ENCODE peak calls at places on chromosomes 13 and 19, in four cellular contexts. One of them, this sample, is unnamed.

GRCh38 chr19:18541258-18541991 is 1.9 kb downstream of the FKBP8 start:
- DNase-seq in neural progenitor cell: no peak
- DNase-seq in colonic mucosa: no peak
- DNase-seq in SK-N-SH: no peak
- DNase-seq in this sample: no peak

GRCh38 chr13:76512676-76513277 is 373.4 kb downstream of the KCTD12 start:
- DNase-seq in colonic mucosa: no peak
- DNase-seq in SK-N-SH: peak; percentile 11
- DNase-seq in neural progenitor cell: no peak
- DNase-seq in this sample: no peak

GRCh38 chr13:51895906-51896888 is 34.4 kb downstream of the CCDC70 start:
- DNase-seq in colonic mucosa: peak; percentile 60
- DNase-seq in neural progenitor cell: peak; percentile 74
- DNase-seq in SK-N-SH: peak; percentile 62
- DNase-seq in this sample: no peak

GRCh38 chr13:20991741-20992520 is 69.5 kb downstream of the LATS2 start:
- DNase-seq in neural progenitor cell: no peak
- DNase-seq in colonic mucosa: no peak
- DNase-seq in SK-N-SH: no peak
- DNase-seq in this sample: no peak

GRCh38 chr13:64075543-64076271 is 2660.1 kb upstream of the PCDH20 start:
- DNase-seq in SK-N-SH: no peak
- DNase-seq in colonic mucosa: no peak
- DNase-seq in neural progenitor cell: no peak
- DNase-seq in this sample: peak; percentile 66

GRCh38 chr19:5947435-5947834 is 30.5 kb downstream of the RANBP3 start:
- DNase-seq in SK-N-SH: no peak
- DNase-seq in colonic mucosa: no peak
- DNase-seq in neural progenitor cell: no peak
- DNase-seq in this sample: peak; percentile 90

GRCh38 chr13:95188128-95188527 is 113.1 kb downstream of the ABCC4 start:
- DNase-seq in colonic mucosa: no peak
- DNase-seq in neural progenitor cell: no peak
- DNase-seq in SK-N-SH: no peak
- DNase-seq in this sample: no peak

GRCh38 chr19:46181386-46181774 is 33.3 kb downstream of the IGFL2 start:
- DNase-seq in SK-N-SH: no peak
- DNase-seq in colonic mucosa: no peak
- DNase-seq in neural progenitor cell: no peak
- DNase-seq in this sample: no peak

GRCh38 chr13:102700088-102701031 is 5.5 kb upstream of the METTL21C start:
- DNase-seq in SK-N-SH: no peak
- DNase-seq in colonic mucosa: no peak
- DNase-seq in neural progenitor cell: no peak
- DNase-seq in this sample: no peak

GRCh38 chr13:31794452-31794851 is 55.1 kb downstream of the RXFP2 start:
- DNase-seq in colonic mucosa: no peak
- DNase-seq in neural progenitor cell: no peak
- DNase-seq in SK-N-SH: no peak
- DNase-seq in this sample: no peak

GRCh38 chr19:41239961-41240574 is 21.0 kb downstream of the AXL start:
- DNase-seq in SK-N-SH: no peak
- DNase-seq in neural progenitor cell: no peak
- DNase-seq in colonic mucosa: no peak
- DNase-seq in this sample: no peak

GRCh38 chr13:75744127-75744526 is 108.0 kb downstream of the LMO7 start:
- DNase-seq in colonic mucosa: no peak
- DNase-seq in neural progenitor cell: no peak
- DNase-seq in SK-N-SH: no peak
- DNase-seq in this sample: no peak

GRCh38 chr13:40388617-40389016 is 277.8 kb downstream of the FOXO1 start:
- DNase-seq in SK-N-SH: no peak
- DNase-seq in colonic mucosa: peak; percentile 27
- DNase-seq in neural progenitor cell: no peak
- DNase-seq in this sample: no peak

GRCh38 chr13:36352350-36352749 is 6.2 kb upstream of the SPART start:
- DNase-seq in colonic mucosa: no peak
- DNase-seq in neural progenitor cell: no peak
- DNase-seq in SK-N-SH: no peak
- DNase-seq in this sample: no peak

GRCh38 chr13:33752631-33753030 is 65.3 kb upstream of the RFC3 start:
- DNase-seq in neural progenitor cell: no peak
- DNase-seq in colonic mucosa: no peak
- DNase-seq in SK-N-SH: no peak
- DNase-seq in this sample: no peak

GRCh38 chr13:61358599-61358998 is 57.0 kb downstream of the PCDH20 start:
- DNase-seq in colonic mucosa: no peak
- DNase-seq in neural progenitor cell: no peak
- DNase-seq in SK-N-SH: no peak
- DNase-seq in this sample: no peak
- H3K9ac ChIP-seq in colonic mucosa: no peak overlapping the region
- H3K9ac ChIP-seq in neural progenitor cell: no peak overlapping the region
- H3K9ac ChIP-seq in SK-N-SH: no peak overlapping the region
- H3K9ac ChIP-seq in this sample: no peak overlapping the region

GRCh38 chr13:48731957-48732569 is 78.3 kb downstream of the CYSLTR2 start:
- DNase-seq in SK-N-SH: peak; percentile 44
- DNase-seq in neural progenitor cell: peak; percentile 73
- DNase-seq in colonic mucosa: peak; percentile 56
- DNase-seq in this sample: peak; percentile 78
- TF ChIP-seq CTCF in SK-N-SH: peak; percentile 57
- TF ChIP-seq CTCF in neural progenitor cell: peak; percentile 86
- TF ChIP-seq CTCF in colonic mucosa: peak; percentile 66
- TF ChIP-seq CTCF in this sample: peak; percentile 71

GRCh38 chr19:36152886-36153525 is 759 bp upstream of the COX7A1 start:
- DNase-seq in SK-N-SH: no peak
- DNase-seq in colonic mucosa: no peak
- DNase-seq in neural progenitor cell: no peak
- DNase-seq in this sample: no peak
- H3K9ac ChIP-seq in SK-N-SH: no peak overlapping the region
- H3K9ac ChIP-seq in colonic mucosa: peak overlapping the region; percentile 19
- H3K9ac ChIP-seq in neural progenitor cell: no peak overlapping the region
- H3K9ac ChIP-seq in this sample: peak overlapping the region; percentile 98

DNA sequence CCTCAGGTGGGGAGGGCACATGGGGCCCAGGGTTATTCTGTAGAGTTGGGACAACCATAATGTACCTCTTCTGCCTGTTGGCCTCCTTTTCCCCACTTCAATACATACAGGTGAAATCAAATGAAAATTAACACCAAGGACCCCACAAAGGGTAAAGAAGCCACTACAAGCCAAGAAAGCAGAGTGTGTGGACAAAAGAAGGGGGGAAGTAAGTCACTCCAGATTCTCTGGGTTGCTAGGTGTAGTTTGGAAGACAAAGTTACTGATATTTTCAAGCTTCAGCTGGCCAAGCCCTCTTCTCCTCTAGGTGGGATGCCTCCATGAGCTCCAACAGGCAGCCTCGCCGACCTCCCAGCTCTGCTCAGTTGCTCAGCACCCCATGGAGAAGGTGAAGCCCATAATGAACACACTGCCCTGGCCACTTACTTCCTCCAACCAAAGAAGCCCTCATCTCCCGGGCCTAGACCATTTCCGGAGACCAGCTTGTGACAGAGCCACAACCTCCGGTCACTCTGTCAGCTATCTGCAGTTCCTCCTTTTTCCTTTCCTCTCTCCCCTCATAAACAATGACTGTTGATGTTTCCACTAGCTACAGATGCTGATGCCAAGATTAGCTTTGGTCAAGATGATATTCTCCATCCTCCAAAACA is 66.8 kb upstream of the MED4 start:
- DNase-seq in neural progenitor cell: no peak
- DNase-seq in colonic mucosa: peak; percentile 29
- DNase-seq in SK-N-SH: no peak
- DNase-seq in this sample: no peak
- TF ChIP-seq CTCF in neural progenitor cell: no peak
- TF ChIP-seq CTCF in colonic mucosa: no peak
- TF ChIP-seq CTCF in SK-N-SH: no peak
- TF ChIP-seq CTCF in this sample: no peak

GRCh38 chr19:55406091-55406868 is 1.3 kb downstream of the UBE2S start:
- DNase-seq in neural progenitor cell: no peak
- DNase-seq in SK-N-SH: no peak
- DNase-seq in colonic mucosa: no peak
- DNase-seq in this sample: no peak
- H3K9ac ChIP-seq in neural progenitor cell: peak overlapping the region; percentile 91
- H3K9ac ChIP-seq in SK-N-SH: peak overlapping the region; percentile 99
- H3K9ac ChIP-seq in colonic mucosa: peak overlapping the region; percentile 81
- H3K9ac ChIP-seq in this sample: no peak overlapping the region

This sample was measured in kidney.